ENCODE peak calls at places on chromosomes 13 and 19, in seven cellular contexts. One of them, this sample, is unnamed.

GRCh38 chr19:46373573-46374359 is 26.9 kb downstream of the PPP5C start:
- DNase-seq in left ventricle myocardium inferior: peak
- DNase-seq in kidney: peak
- DNase-seq in AG04450: no peak
- DNase-seq in thoracic aorta: peak
- DNase-seq in uterus: peak
- DNase-seq in gastrocnemius medialis: no peak
- DNase-seq in this sample: peak

GRCh38 chr19:7554565-7554964 is 19.0 kb downstream of the PNPLA6 start:
- DNase-seq in gastrocnemius medialis: no peak
- DNase-seq in uterus: no peak
- DNase-seq in left ventricle myocardium inferior: no peak
- DNase-seq in thoracic aorta: no peak
- DNase-seq in AG04450: no peak
- DNase-seq in kidney: no peak
- DNase-seq in this sample: no peak

GRCh38 chr13:31050486-31051400 is 111.0 kb downstream of the HSPH1 start:
- DNase-seq in left ventricle myocardium inferior: no peak
- DNase-seq in gastrocnemius medialis: no peak
- DNase-seq in uterus: no peak
- DNase-seq in kidney: no peak
- DNase-seq in thoracic aorta: no peak
- DNase-seq in AG04450: no peak
- DNase-seq in this sample: peak

GRCh38 chr19:12668937-12669271 is 2.3 kb downstream of the WDR83 start:
- DNase-seq in left ventricle myocardium inferior: peak
- DNase-seq in gastrocnemius medialis: peak
- DNase-seq in AG04450: peak
- DNase-seq in kidney: peak
- DNase-seq in thoracic aorta: no peak
- DNase-seq in uterus: peak
- DNase-seq in this sample: peak

GRCh38 chr13:103358245-103358932 is 292.2 kb upstream of the SLC10A2 start:
- DNase-seq in thoracic aorta: no peak
- DNase-seq in kidney: no peak
- DNase-seq in left ventricle myocardium inferior: no peak
- DNase-seq in AG04450: no peak
- DNase-seq in gastrocnemius medialis: no peak
- DNase-seq in uterus: no peak
- DNase-seq in this sample: no peak

GRCh38 chr13:77751513-77752456 is 54.3 kb downstream of the SLAIN1 start:
- DNase-seq in kidney: no peak
- DNase-seq in thoracic aorta: no peak
- DNase-seq in AG04450: peak
- DNase-seq in uterus: no peak
- DNase-seq in left ventricle myocardium inferior: no peak
- DNase-seq in gastrocnemius medialis: no peak
- DNase-seq in this sample: peak

GRCh38 chr13:91405240-91405639 is 6.8 kb downstream of the GPC5 start:
- DNase-seq in thoracic aorta: no peak
- DNase-seq in AG04450: no peak
- DNase-seq in left ventricle myocardium inferior: no peak
- DNase-seq in gastrocnemius medialis: no peak
- DNase-seq in uterus: no peak
- DNase-seq in kidney: no peak
- DNase-seq in this sample: no peak

GRCh38 chr19:964761-965694 is 19.1 kb upstream of the WDR18 start:
- DNase-seq in thoracic aorta: no peak
- DNase-seq in AG04450: no peak
- DNase-seq in gastrocnemius medialis: no peak
- DNase-seq in left ventricle myocardium inferior: no peak
- DNase-seq in kidney: no peak
- DNase-seq in uterus: no peak
- DNase-seq in this sample: no peak

GRCh38 chr19:47882890-47883289 is 3.2 kb downstream of the SULT2A1 start:
- DNase-seq in kidney: peak
- DNase-seq in AG04450: no peak
- DNase-seq in left ventricle myocardium inferior: no peak
- DNase-seq in uterus: no peak
- DNase-seq in thoracic aorta: no peak
- DNase-seq in gastrocnemius medialis: no peak
- DNase-seq in this sample: no peak

GRCh38 chr13:53010374-53011105 is 18.1 kb upstream of the OLFM4 start:
- DNase-seq in left ventricle myocardium inferior: no peak
- DNase-seq in kidney: no peak
- DNase-seq in uterus: no peak
- DNase-seq in thoracic aorta: no peak
- DNase-seq in gastrocnemius medialis: no peak
- DNase-seq in AG04450: no peak
- DNase-seq in this sample: peak

GRCh38 chr19:40610396-40611064 is 9.4 kb downstream of the LTBP4 start:
- DNase-seq in kidney: peak
- DNase-seq in thoracic aorta: no peak
- DNase-seq in uterus: no peak
- DNase-seq in left ventricle myocardium inferior: peak
- DNase-seq in gastrocnemius medialis: peak
- DNase-seq in AG04450: no peak
- DNase-seq in this sample: peak

GRCh38 chr19:24029941-24030636 is 56.9 kb upstream of the ZNF254 start:
- DNase-seq in left ventricle myocardium inferior: no peak
- DNase-seq in AG04450: no peak
- DNase-seq in uterus: no peak
- DNase-seq in thoracic aorta: no peak
- DNase-seq in kidney: no peak
- DNase-seq in gastrocnemius medialis: no peak
- DNase-seq in this sample: no peak

GRCh38 chr13:51806571-51806970 is 2.6 kb upstream of the DHRS12 start:
- DNase-seq in uterus: no peak
- DNase-seq in AG04450: no peak
- DNase-seq in kidney: no peak
- DNase-seq in left ventricle myocardium inferior: no peak
- DNase-seq in thoracic aorta: no peak
- DNase-seq in gastrocnemius medialis: no peak
- DNase-seq in this sample: no peak

GRCh38 chr13:98783856-98784478 is 31.5 kb upstream of the SLC15A1 start:
- DNase-seq in kidney: no peak
- DNase-seq in left ventricle myocardium inferior: no peak
- DNase-seq in thoracic aorta: no peak
- DNase-seq in gastrocnemius medialis: no peak
- DNase-seq in uterus: no peak
- DNase-seq in AG04450: no peak
- DNase-seq in this sample: no peak

GRCh38 chr13:79853258-79853657 is 372.3 kb downstream of the NDFIP2 start:
- DNase-seq in uterus: no peak
- DNase-seq in thoracic aorta: no peak
- DNase-seq in kidney: no peak
- DNase-seq in gastrocnemius medialis: no peak
- DNase-seq in left ventricle myocardium inferior: no peak
- DNase-seq in AG04450: no peak
- DNase-seq in this sample: no peak

GRCh38 chr13:36918246-36919060 is 1.6 kb downstream of the SMAD9 start:
- DNase-seq in gastrocnemius medialis: no peak
- DNase-seq in AG04450: no peak
- DNase-seq in left ventricle myocardium inferior: no peak
- DNase-seq in uterus: no peak
- DNase-seq in thoracic aorta: no peak
- DNase-seq in kidney: no peak
- DNase-seq in this sample: peak

GRCh38 chr13:39329182-39329639 is 273.8 kb downstream of the LHFPL6 start:
- DNase-seq in thoracic aorta: no peak
- DNase-seq in left ventricle myocardium inferior: no peak
- DNase-seq in gastrocnemius medialis: no peak
- DNase-seq in uterus: no peak
- DNase-seq in AG04450: no peak
- DNase-seq in kidney: no peak
- DNase-seq in this sample: no peak

GRCh38 chr13:72025836-72026235 is 158.8 kb upstream of the DACH1 start:
- DNase-seq in uterus: no peak
- DNase-seq in thoracic aorta: no peak
- DNase-seq in AG04450: no peak
- DNase-seq in kidney: no peak
- DNase-seq in gastrocnemius medialis: no peak
- DNase-seq in left ventricle myocardium inferior: no peak
- DNase-seq in this sample: peak

GRCh38 chr19:38980583-38981374 is 5.2 kb upstream of the FBXO17 start:
- DNase-seq in gastrocnemius medialis: no peak
- DNase-seq in AG04450: no peak
- DNase-seq in kidney: no peak
- DNase-seq in left ventricle myocardium inferior: no peak
- DNase-seq in uterus: no peak
- DNase-seq in thoracic aorta: no peak
- DNase-seq in this sample: no peak

GRCh38 chr19:53328967-53329366 is 4.6 kb upstream of the ZNF845 start:
- DNase-seq in AG04450: no peak
- DNase-seq in left ventricle myocardium inferior: peak
- DNase-seq in kidney: peak
- DNase-seq in uterus: peak
- DNase-seq in thoracic aorta: no peak
- DNase-seq in gastrocnemius medialis: no peak
- DNase-seq in this sample: no peak

GRCh38 chr13:68929055-68929454 is 1178.6 kb upstream of the ATXN8OS start:
- DNase-seq in uterus: no peak
- DNase-seq in AG04450: no peak
- DNase-seq in thoracic aorta: no peak
- DNase-seq in left ventricle myocardium inferior: no peak
- DNase-seq in kidney: no peak
- DNase-seq in gastrocnemius medialis: no peak
- DNase-seq in this sample: no peak

GRCh38 chr19:29478578-29479565 is 46.9 kb upstream of the VSTM2B start:
- DNase-seq in AG04450: no peak
- DNase-seq in thoracic aorta: no peak
- DNase-seq in uterus: no peak
- DNase-seq in kidney: no peak
- DNase-seq in gastrocnemius medialis: no peak
- DNase-seq in left ventricle myocardium inferior: no peak
- DNase-seq in this sample: no peak

GRCh38 chr13:62357887-62358645 is 942.4 kb upstream of the PCDH20 start:
- DNase-seq in kidney: no peak
- DNase-seq in AG04450: peak
- DNase-seq in gastrocnemius medialis: no peak
- DNase-seq in uterus: no peak
- DNase-seq in left ventricle myocardium inferior: no peak
- DNase-seq in thoracic aorta: no peak
- DNase-seq in this sample: peak
- TF ChIP-seq CTCF in kidney: peak
- TF ChIP-seq CTCF in AG04450: peak
- TF ChIP-seq CTCF in gastrocnemius medialis: no peak
- TF ChIP-seq CTCF in uterus: no peak
- TF ChIP-seq CTCF in left ventricle myocardium inferior: no peak
- TF ChIP-seq CTCF in thoracic aorta: no peak
- TF ChIP-seq CTCF in this sample: peak

GRCh38 chr13:105139380-105140285 is 1395.8 kb downstream of the EFNB2 start:
- DNase-seq in thoracic aorta: no peak
- DNase-seq in AG04450: no peak
- DNase-seq in gastrocnemius medialis: no peak
- DNase-seq in left ventricle myocardium inferior: peak
- DNase-seq in uterus: no peak
- DNase-seq in kidney: peak
- DNase-seq in this sample: no peak
- TF ChIP-seq CTCF in thoracic aorta: peak
- TF ChIP-seq CTCF in AG04450: peak
- TF ChIP-seq CTCF in gastrocnemius medialis: no peak
- TF ChIP-seq CTCF in left ventricle myocardium inferior: peak
- TF ChIP-seq CTCF in uterus: no peak
- TF ChIP-seq CTCF in kidney: no peak
- TF ChIP-seq CTCF in this sample: no peak

DNA sequence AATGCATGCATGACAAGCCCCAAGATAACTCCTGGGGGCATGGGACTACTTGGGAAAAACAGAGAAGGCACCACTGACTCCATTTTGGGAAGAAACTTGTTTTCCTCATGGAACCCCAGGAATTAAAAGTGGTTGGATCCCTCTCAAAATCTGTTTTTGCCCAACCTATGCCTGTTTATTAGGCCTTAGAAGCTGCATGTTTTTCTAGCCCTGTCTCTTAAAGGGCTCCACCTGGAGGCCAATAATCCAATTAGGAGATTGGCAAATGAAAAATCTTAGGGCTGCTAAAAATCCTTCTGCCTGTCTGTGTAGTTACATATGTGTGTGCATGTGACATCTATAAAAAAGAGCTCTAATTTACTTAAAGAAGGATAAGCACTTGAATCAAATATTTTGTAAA is 26.9 kb downstream of the MED4 start:
- DNase-seq in left ventricle myocardium inferior: no peak
- DNase-seq in AG04450: no peak
- DNase-seq in kidney: no peak
- DNase-seq in gastrocnemius medialis: no peak
- DNase-seq in thoracic aorta: no peak
- DNase-seq in uterus: no peak
- DNase-seq in this sample: no peak
- TF ChIP-seq CTCF in left ventricle myocardium inferior: peak
- TF ChIP-seq CTCF in AG04450: no peak
- TF ChIP-seq CTCF in kidney: peak
- TF ChIP-seq CTCF in gastrocnemius medialis: no peak
- TF ChIP-seq CTCF in thoracic aorta: no peak
- TF ChIP-seq CTCF in uterus: no peak
- TF ChIP-seq CTCF in this sample: peak

DNA sequence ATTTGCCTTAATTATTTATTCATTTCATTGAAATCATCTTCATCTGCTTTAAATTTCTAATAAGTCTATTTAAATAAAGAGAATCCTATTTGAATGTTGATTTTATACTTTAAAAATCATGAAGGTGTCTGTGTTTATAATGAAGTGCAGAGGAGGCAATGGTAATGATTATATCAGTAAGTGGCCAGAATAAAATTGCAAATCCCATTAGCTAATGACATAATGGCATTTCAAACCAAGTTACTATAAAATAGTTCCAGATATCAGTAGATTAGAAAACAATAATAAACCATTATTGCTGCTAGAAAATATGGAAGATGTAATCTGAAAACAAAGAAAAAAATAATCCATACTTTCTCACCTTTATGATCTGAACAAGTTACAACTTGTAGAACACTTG is 647.8 kb upstream of the KLHL1 start:
- DNase-seq in kidney: no peak
- DNase-seq in uterus: no peak
- DNase-seq in gastrocnemius medialis: no peak
- DNase-seq in thoracic aorta: no peak
- DNase-seq in left ventricle myocardium inferior: no peak
- DNase-seq in AG04450: no peak
- DNase-seq in this sample: no peak
- TF ChIP-seq CTCF in kidney: no peak
- TF ChIP-seq CTCF in uterus: no peak
- TF ChIP-seq CTCF in gastrocnemius medialis: no peak
- TF ChIP-seq CTCF in thoracic aorta: no peak
- TF ChIP-seq CTCF in left ventricle myocardium inferior: no peak
- TF ChIP-seq CTCF in AG04450: no peak
- TF ChIP-seq CTCF in this sample: no peak